ENCODE peak calls at places on chromosomes 12 and 14, in ten cellular contexts. C is adrenal gland; Z is lung microvascular endothelial cell; I is stimulated activated CD8-positive, alpha-beta memory T cell treated with anti-CD3 and anti-CD28 coated beads, Interleukin-15, amount 100 ng/mL, for 4 hours; U is activated CD4-positive, alpha-beta T cell treated with anti-CD3 and anti-CD28 coated beads, Interleukin-2, amount 10 ng/mL, durations not matched to agents 24 days and 14 days; E is esophagus squamous epithelium; J is GM12864; F is NCI-H82; S is ACHN; P is fibroblast of mammary gland. O is an unnamed sample.

GRCh38 chr14:87160964-87161363 is 832.0 kb downstream of the GALC start:
- DNase-seq in C (no peak), Z (no peak), I (no peak), U (no peak), E (no peak), J (no peak), F (peak), S (no peak), P (no peak), O (no peak)

GRCh38 chr14:34064349-34064748 is 113.5 kb upstream of the EGLN3 start:
- DNase-seq in C (peak), Z (no peak), I (no peak), U (no peak), E (no peak), J (no peak), F (no peak), S (no peak), P (peak), O (no peak)

GRCh38 chr12:124498178-124498869 is 69.1 kb downstream of the NCOR2 start:
- DNase-seq in C (peak), Z (peak), I (no peak), U (no peak), E (no peak), J (no peak), F (no peak), S (no peak), P (peak), O (no peak)

GRCh38 chr12:54199034-54199433 is 10.2 kb upstream of the SMUG1 start:
- DNase-seq in C (no peak), Z (no peak), I (no peak), U (no peak), E (no peak), J (no peak), F (no peak), S (no peak), P (no peak), O (no peak)

GRCh38 chr12:50765325-50765911 is 1.5 kb downstream of the ATF1 start:
- DNase-seq in C (peak), Z (peak), I (no peak), U (peak), E (no peak), J (peak), F (peak), S (peak), P (peak), O (peak)

GRCh38 chr12:112905451-112906089 is 1.2 kb upstream of the OAS1 start:
- DNase-seq in C (peak), Z (no peak), I (no peak), U (no peak), E (no peak), J (no peak), F (no peak), S (peak), P (no peak), O (peak)

GRCh38 chr14:64117671-64118402 is 176.3 kb downstream of the ESR2 start:
- DNase-seq in C (no peak), Z (peak), I (no peak), U (no peak), E (no peak), J (no peak), F (no peak), S (peak), P (peak), O (no peak)

GRCh38 chr14:104999361-104999760 is 13.8 kb downstream of the CLBA1 start:
- DNase-seq in C (no peak), Z (no peak), I (no peak), U (no peak), E (no peak), J (no peak), F (no peak), S (no peak), P (no peak), O (peak)

GRCh38 chr14:34470319-34470718 is 8.3 kb upstream of the SPTSSA start:
- DNase-seq in C (no peak), Z (no peak), I (no peak), U (no peak), E (no peak), J (no peak), F (no peak), S (no peak), P (no peak), O (peak)

GRCh38 chr12:16323010-16323409 is 24.4 kb upstream of the MGST1 start:
- DNase-seq in C (no peak), Z (no peak), I (no peak), U (no peak), E (no peak), J (no peak), F (no peak), S (no peak), P (peak), O (peak)

GRCh38 chr12:55705802-55706402 is 1.8 kb downstream of the ITGA7 start:
- DNase-seq in C (no peak), Z (no peak), I (no peak), U (no peak), E (no peak), J (no peak), F (peak), S (peak), P (no peak), O (peak)

GRCh38 chr14:88496414-88496813 is 58.4 kb downstream of the PTPN21 start:
- DNase-seq in C (no peak), Z (no peak), I (no peak), U (no peak), E (no peak), J (no peak), F (no peak), S (no peak), P (no peak), O (no peak)

GRCh38 chr14:75402867-75403413 is 24.9 kb upstream of the JDP2 start:
- DNase-seq in C (no peak), Z (no peak), I (no peak), U (no peak), E (no peak), J (no peak), F (no peak), S (no peak), P (no peak), O (no peak)

GRCh38 chr12:15306605-15307004 is 15.7 kb upstream of the PTPRO start:
- DNase-seq in C (no peak), Z (no peak), I (no peak), U (peak), E (no peak), J (no peak), F (no peak), S (no peak), P (no peak), O (no peak)

GRCh38 chr14:78181270-78181669 is 11.1 kb downstream of the NRXN3 start:
- DNase-seq in C (no peak), Z (no peak), I (no peak), U (no peak), E (no peak), J (no peak), F (no peak), S (no peak), P (no peak), O (no peak)

GRCh38 chr12:95532851-95533250 is 18.4 kb downstream of the USP44 start:
- DNase-seq in C (no peak), Z (peak), I (no peak), U (no peak), E (no peak), J (no peak), F (no peak), S (no peak), P (peak), O (no peak)

GRCh38 chr14:31420013-31420318 is 384 bp downstream of the HEATR5A start:
- DNase-seq in C (peak), Z (no peak), I (no peak), U (peak), E (no peak), J (no peak), F (no peak), S (peak), P (no peak), O (peak)

GRCh38 chr12:112116232-112117060 is 7.9 kb upstream of the NAA25 start:
- DNase-seq in C (peak), Z (peak), I (no peak), U (peak), E (no peak), J (no peak), F (peak), S (peak), P (no peak), O (peak)

GRCh38 chr12:132285311-132285741 is 44.1 kb downstream of the GALNT9 start:
- DNase-seq in C (no peak), Z (no peak), I (no peak), U (no peak), E (no peak), J (no peak), F (no peak), S (peak), P (no peak), O (no peak)

GRCh38 chr12:30769802-30770201 is 15.1 kb upstream of the CAPRIN2 start:
- DNase-seq in C (no peak), Z (no peak), I (no peak), U (no peak), E (no peak), J (no peak), F (no peak), S (no peak), P (no peak), O (no peak)